ENCODE peak calls at places on chromosomes 1 and 21, in five cellular contexts. A, R, T, D and E are unnamed samples.

GRCh38 chr1:195373831-195374230 is 1234.4 kb downstream of the KCNT2 start:
- DNase-seq in A (no peak), T (no peak), D (no peak), R (no peak), E (no peak)

GRCh38 chr1:243497939-243498681 is 242.3 kb downstream of the SDCCAG8 start:
- DNase-seq in A (no peak), D (no peak), T (no peak), R (no peak), E (no peak)

GRCh38 chr21:44000360-44000759 is 11.7 kb upstream of the TRAPPC10 start:
- DNase-seq in D (peak; percentile 17), T (no peak), A (no peak), R (no peak), E (no peak)

GRCh38 chr1:209356909-209357498 is 226.5 kb upstream of the CAMK1G start:
- DNase-seq in A (no peak), D (no peak), T (no peak), R (no peak), E (no peak)

GRCh38 chr1:18191037-18191867 is 83.7 kb downstream of the IGSF21 start:
- DNase-seq in R (no peak), A (no peak), T (no peak), D (no peak), E (no peak)

GRCh38 chr1:42676534-42677087 is 5.6 kb upstream of the YBX1 start:
- DNase-seq in D (no peak), A (no peak), T (no peak), R (peak; percentile 26), E (no peak)

GRCh38 chr1:167554028-167554779 is 642 bp upstream of the CREG1 start:
- DNase-seq in A (no peak), R (no peak), D (no peak), T (no peak), E (no peak)

GRCh38 chr1:31848381-31848897 is 32.6 kb upstream of the SPOCD1 start:
- DNase-seq in R (no peak), T (no peak), A (no peak), D (no peak), E (no peak)

GRCh38 chr1:41497056-41497440 is 12.6 kb upstream of the EDN2 start:
- DNase-seq in A (peak; percentile 33), D (no peak), R (no peak), T (no peak), E (no peak)

GRCh38 chr1:41494351-41495170 is 10.1 kb upstream of the EDN2 start:
- DNase-seq in D (no peak), R (no peak), T (no peak), A (no peak), E (no peak)

GRCh38 chr1:41497631-41498030 is 13.1 kb upstream of the EDN2 start:
- DNase-seq in D (no peak), R (no peak), A (no peak), T (no peak), E (no peak)

GRCh38 chr1:41495171-41495948 is 10.9 kb upstream of the EDN2 start:
- DNase-seq in T (no peak), A (no peak), D (peak; percentile 42), R (no peak), E (no peak)

GRCh38 chr1:41496080-41497055 is 11.9 kb upstream of the EDN2 start:
- DNase-seq in R (peak; percentile 84), D (peak; percentile 93), A (peak; percentile 94), T (no peak), E (peak; percentile 89)
- TF ChIP-seq CTCF in R (no peak), D (no peak), A (no peak), T (no peak), E (no peak)

GRCh38 chr1:3651939-3652537 is at the start of gene TP73:
- DNase-seq in A (no peak), D (no peak), T (no peak), R (no peak), E (peak; percentile 59)

GRCh38 chr1:3651011-3651938 is 1.0 kb upstream of the TP73 start:
- DNase-seq in R (no peak), T (no peak), D (no peak), A (no peak), E (peak; percentile 55)

GRCh38 chr1:3650248-3651010 is 526 bp upstream of the WRAP73 start:
- DNase-seq in T (no peak), D (no peak), A (no peak), R (no peak), E (no peak)

GRCh38 chr1:3646596-3646995 is 3.3 kb downstream of the WRAP73 start:
- DNase-seq in R (no peak), A (no peak), T (no peak), D (no peak), E (no peak)

GRCh38 chr1:3649342-3650247 is at the start of gene WRAP73:
- DNase-seq in A (peak; percentile 91), T (peak; percentile 58), R (peak; percentile 90), D (peak; percentile 95), E (peak; percentile 83)
- TF ChIP-seq CTCF in A (peak; percentile 9), T (no peak), R (no peak), D (peak; percentile 35), E (peak; percentile 31)

GRCh38 chr1:248699099-248699498 is 3.5 kb downstream of the OR14I1 start:
- DNase-seq in R (no peak), A (no peak), D (no peak), T (no peak), E (no peak)
- TF ChIP-seq CTCF in R (no peak), A (no peak), D (no peak), T (no peak), E (no peak)

DNA sequence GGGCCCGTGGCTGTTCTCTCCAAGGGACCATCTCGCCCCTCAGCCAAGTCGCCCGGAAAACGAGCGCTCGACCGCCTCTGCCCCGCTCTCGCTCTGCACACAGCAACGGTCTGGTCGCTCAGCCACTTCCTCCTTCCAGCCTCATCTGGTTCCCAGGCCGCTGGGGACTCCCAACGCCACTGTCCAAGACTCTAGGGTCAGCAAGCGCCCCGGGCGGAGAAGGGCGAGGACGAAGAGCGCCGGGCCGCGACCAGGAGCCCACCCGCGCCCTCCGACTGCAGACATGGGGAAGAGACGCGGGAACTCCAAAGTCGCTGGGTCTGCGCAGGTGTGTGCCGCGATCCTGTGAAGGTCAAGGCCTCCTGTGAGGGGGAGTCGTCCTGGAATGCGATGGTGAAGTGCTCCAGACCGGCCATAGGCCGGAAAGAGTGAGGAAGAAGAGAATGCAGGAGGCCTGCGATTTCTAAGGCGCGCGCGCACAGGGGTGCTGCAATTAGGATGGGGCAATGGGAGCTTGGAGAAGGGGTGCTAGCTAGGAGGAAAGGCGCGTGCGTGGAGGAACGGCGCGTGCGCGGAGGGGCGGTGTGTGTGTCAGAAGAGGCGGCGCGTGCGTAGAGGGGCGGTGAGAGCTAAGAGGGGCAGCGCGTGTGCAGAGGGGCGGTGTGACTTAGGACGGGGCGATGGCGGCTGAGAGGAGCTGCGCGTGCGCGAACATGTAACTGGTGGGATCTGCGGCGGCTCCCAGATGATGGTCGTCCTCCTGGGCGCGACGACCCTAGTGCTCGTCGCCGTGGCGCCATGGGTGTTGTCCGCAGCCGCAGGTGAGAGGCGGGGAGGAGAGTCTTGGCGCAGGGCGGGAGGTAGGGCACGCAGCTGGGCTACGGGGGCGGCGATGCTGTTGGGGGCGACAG is at the start of gene IFNAR1:
- DNase-seq in T (peak; percentile 73), R (peak; percentile 98), A (peak; percentile 99), D (peak; percentile 100), E (peak; percentile 97)
- TF ChIP-seq CTCF in T (no peak), R (no peak), A (no peak), D (no peak), E (no peak)

GRCh38 chr1:196732526-196732925 is 42.1 kb upstream of the CFHR3 start:
- DNase-seq in A (no peak), T (no peak), D (no peak), R (no peak), E (no peak)
- TF ChIP-seq CTCF in A (no peak), T (no peak), D (no peak), R (no peak), E (no peak)

DNA sequence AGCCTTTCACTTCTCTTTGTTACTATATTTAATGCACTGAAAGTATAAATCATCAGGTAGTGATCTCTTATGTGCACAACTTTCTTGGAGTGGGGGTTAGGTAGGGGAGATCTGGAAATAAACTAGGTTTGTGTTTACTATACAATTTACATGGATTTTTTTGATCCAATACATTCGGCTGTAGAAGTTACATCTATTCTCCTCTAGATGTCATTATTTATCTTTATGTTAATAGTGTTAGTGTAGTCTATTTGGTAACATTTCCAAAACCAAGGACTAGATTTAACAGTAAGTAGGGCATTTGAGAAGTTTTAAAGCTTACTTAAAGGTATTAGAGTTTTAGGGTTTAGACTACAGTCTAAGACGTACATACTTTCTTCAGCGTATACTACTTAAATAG is 5.4 kb downstream of the VPS45 start:
- DNase-seq in R (no peak), A (no peak), D (no peak), T (no peak), E (no peak)
- TF ChIP-seq CTCF in R (peak; percentile 63), A (peak; percentile 52), D (peak; percentile 46), T (peak; percentile 40), E (peak; percentile 54)

GRCh38 chr1:156970017-156970416 is 49.6 kb downstream of the LRRC71 start:
- DNase-seq in A (no peak), T (no peak), R (no peak), D (no peak), E (no peak)
- TF ChIP-seq CTCF in A (no peak), T (peak; percentile 28), R (no peak), D (no peak), E (peak; percentile 19)

GRCh38 chr1:203121186-203122015 is 6.1 kb upstream of the ADORA1 start:
- DNase-seq in D (no peak), T (no peak), R (no peak), A (no peak), E (no peak)

GRCh38 chr1:203114202-203114601 is 13.3 kb upstream of the ADORA1 start:
- DNase-seq in T (no peak), R (no peak), A (no peak), D (no peak), E (no peak)

GRCh38 chr1:203116048-203116810 is 11.3 kb upstream of the ADORA1 start:
- DNase-seq in R (no peak), D (no peak), A (peak; percentile 52), T (no peak), E (peak; percentile 50)

GRCh38 chr1:203120325-203121138 is 7.0 kb upstream of the ADORA1 start:
- DNase-seq in R (no peak), T (no peak), D (no peak), A (no peak), E (no peak)

GRCh38 chr1:203117611-203118575 is 9.6 kb upstream of the ADORA1 start:
- DNase-seq in R (peak; percentile 65), T (peak; percentile 10), D (peak; percentile 80), A (peak; percentile 83), E (no peak)
- TF ChIP-seq CTCF in R (peak; percentile 88), T (peak; percentile 91), D (peak; percentile 77), A (peak; percentile 80), E (peak; percentile 83)